ENCODE peak calls at places on chromosome 1, in seven cellular contexts. C is stimulated activated naive CD8-positive, alpha-beta T cell treated with anti-CD3 and anti-CD28 coated beads, Interleukin-15, Interleukin-2, amounts not matched to agents 100 U/mL and 50 U/mL, for 24 hours; O is AG08395; X is fibroblast of pulmonary artery; G is foreskin fibroblast; V is activated CD8-positive, alpha-beta memory T cell treated with anti-CD3 and anti-CD28 coated beads, Interleukin-2, amount 50 U/mL, for 4 hours; T is uterus. F is an unnamed sample.

GRCh38 chr1:168643152-168643551 is 66.7 kb downstream of the XCL1 start:
- DNase-seq in C (no peak), O (peak), X (peak), G (no peak), V (no peak), T (no peak), F (peak)

GRCh38 chr1:35557118-35557610 is at the start of gene KIAA0319L:
- DNase-seq in C (peak), O (peak), X (no peak), G (no peak), V (no peak), T (peak), F (peak)

GRCh38 chr1:160519542-160520435 is 3.3 kb downstream of the SLAMF6 start:
- DNase-seq in C (no peak), O (no peak), X (no peak), G (no peak), V (no peak), T (no peak), F (peak)

GRCh38 chr1:217138173-217138838 is 415.1 kb upstream of the ESRRG start:
- DNase-seq in C (no peak), O (no peak), X (no peak), G (no peak), V (no peak), T (no peak), F (no peak)

GRCh38 chr1:114700026-114700600 is 4.8 kb upstream of the AMPD1 start:
- DNase-seq in C (no peak), O (peak), X (no peak), G (no peak), V (no peak), T (no peak), F (no peak)

GRCh38 chr1:3430406-3430805 is 24.1 kb upstream of the ARHGEF16 start:
- DNase-seq in C (no peak), O (no peak), X (no peak), G (no peak), V (no peak), T (no peak), F (no peak)

GRCh38 chr1:906532-907420 is 16.9 kb upstream of the SAMD11 start:
- DNase-seq in C (no peak), O (no peak), X (no peak), G (peak), V (no peak), T (peak), F (peak)

GRCh38 chr1:56798053-56798471 is 21.1 kb downstream of the FYB2 start:
- DNase-seq in C (no peak), O (peak), X (peak), G (peak), V (no peak), T (no peak), F (peak)

GRCh38 chr1:112083487-112083886 is 94.0 kb upstream of the KCND3 start:
- DNase-seq in C (no peak), O (no peak), X (peak), G (peak), V (no peak), T (no peak), F (no peak)

F was measured in kidney tubule cell.